ENCODE peak calls at places on chromosomes 13 and 19, in five cellular contexts. E is lung, F is frontal cortex, X is mesenchymal stem cell, Y is neural progenitor cell. B is an unnamed sample.

GRCh38 chr13:84655677-84656076 is 773.4 kb upstream of the SLITRK1 start:
- DNase-seq in E (no peak), Y (no peak), F (no peak), X (no peak), B (no peak)

GRCh38 chr13:29935309-29935981 is 85.0 kb upstream of the UBL3 start:
- DNase-seq in E (no peak), X (no peak), Y (no peak), F (no peak), B (no peak)

GRCh38 chr19:1000095-1000494 is at the start of gene GRIN3B:
- DNase-seq in F (no peak), E (peak), X (peak), Y (peak), B (peak)

GRCh38 chr19:1860133-1860775 is 3.1 kb downstream of the KLF16 start:
- DNase-seq in Y (peak), E (no peak), X (peak), F (no peak), B (peak)

GRCh38 chr19:51915324-51915867 is 10.6 kb upstream of the ZNF649 start:
- DNase-seq in Y (no peak), F (no peak), E (no peak), X (no peak), B (no peak)

GRCh38 chr19:36140289-36141038 is 598 bp downstream of the CAPNS1 start:
- DNase-seq in F (peak), E (peak), Y (peak), X (peak), B (peak)

GRCh38 chr13:36630181-36630806 is 43.5 kb upstream of the SERTM1 start:
- DNase-seq in F (no peak), Y (peak), X (no peak), E (no peak), B (no peak)

GRCh38 chr13:23707674-23708073 is 137.5 kb downstream of the TNFRSF19 start:
- DNase-seq in Y (no peak), F (no peak), X (no peak), E (no peak), B (no peak)

B was measured in WTC11.